ENCODE peak calls at places on chromosomes 16 and 17, in four cellular contexts. W is thoracic aorta, K is A673, S is hepatocyte. Z is an unnamed sample.

GRCh38 chr16:31427441-31428276 is 501 bp downstream of the COX6A2 start:
- DNase-seq in W (no peak), K (peak; percentile 26), S (peak; percentile 11), Z (peak; percentile 80)

GRCh38 chr16:3570420-3571062 is 6.7 kb downstream of the NLRC3 start:
- DNase-seq in K (no peak), W (no peak), S (no peak), Z (peak; percentile 1)

GRCh38 chr16:80936410-80936809 is 70.3 kb downstream of the CMC2 start:
- DNase-seq in S (no peak), W (no peak), K (peak; percentile 44), Z (no peak)

GRCh38 chr17:56739376-56739775 is 94.3 kb downstream of the C17orf67 start:
- DNase-seq in K (no peak), S (no peak), W (no peak), Z (no peak)

GRCh38 chr16:89319883-89320716 is 102.6 kb downstream of the ZNF778 start:
- DNase-seq in W (peak; percentile 64), S (peak; percentile 71), K (peak; percentile 55), Z (peak; percentile 79)

GRCh38 chr17:70366421-70366820 is 197.1 kb downstream of the KCNJ2 start:
- DNase-seq in W (no peak), K (no peak), S (no peak), Z (no peak)

GRCh38 chr17:39702901-39703893 is 3.3 kb downstream of the ERBB2 start:
- DNase-seq in W (no peak), S (no peak), K (no peak), Z (no peak)

GRCh38 chr16:65834680-65835079 is 531.8 kb upstream of the CDH5 start:
- DNase-seq in S (no peak), K (peak; percentile 61), W (no peak), Z (no peak)

GRCh38 chr17:57459286-57459915 is 203.1 kb downstream of the MSI2 start:
- DNase-seq in K (no peak), S (no peak), W (no peak), Z (no peak)

GRCh38 chr17:80694085-80694991 is 149.7 kb downstream of the RPTOR start:
- DNase-seq in K (no peak), S (no peak), W (no peak), Z (no peak)

GRCh38 chr16:86978445-86979030 is 338.7 kb downstream of the C16orf95 start:
- DNase-seq in S (no peak), W (no peak), K (no peak), Z (no peak)

GRCh38 chr17:36936455-36936934 is 780 bp upstream of the LHX1 start:
- DNase-seq in W (no peak), K (no peak), S (no peak), Z (peak; percentile 42)

GRCh38 chr16:789451-789850 is 1.0 kb downstream of the CHTF18 start:
- DNase-seq in K (no peak), S (no peak), W (no peak), Z (no peak)

GRCh38 chr16:49464877-49465504 is 91.4 kb downstream of the C16orf78 start:
- DNase-seq in W (no peak), K (no peak), S (peak; percentile 55), Z (no peak)

GRCh38 chr17:67280279-67280678 is 35.3 kb upstream of the HELZ start:
- DNase-seq in W (no peak), S (peak; percentile 18), K (no peak), Z (peak; percentile 76)

GRCh38 chr16:88451586-88452484 is 1.2 kb upstream of the ZFPM1 start:
- DNase-seq in K (peak; percentile 35), W (no peak), S (no peak), Z (no peak)

GRCh38 chr17:67520916-67521772 is 144.1 kb downstream of the PITPNC1 start:
- DNase-seq in W (no peak), K (no peak), S (no peak), Z (no peak)

GRCh38 chr17:70622382-70623260 is 453.3 kb downstream of the KCNJ2 start:
- DNase-seq in K (peak; percentile 62), W (no peak), S (peak; percentile 63), Z (peak; percentile 62)

GRCh38 chr16:85420501-85421337 is 192.4 kb upstream of the GSE1 start:
- DNase-seq in W (no peak), K (peak; percentile 73), S (peak; percentile 71), Z (peak; percentile 71)

GRCh38 chr17:80257716-80258213 is 2.9 kb upstream of the RNF213 start:
- DNase-seq in S (no peak), K (no peak), W (no peak), Z (no peak)

GRCh38 chr16:19289805-19290490 is 4.4 kb downstream of the CLEC19A start:
- DNase-seq in W (no peak), K (peak; percentile 14), S (no peak), Z (no peak)

GRCh38 chr17:76561332-76561731 is 21.5 kb downstream of the PRCD start:
- DNase-seq in K (peak; percentile 72), W (no peak), S (no peak), Z (no peak)

GRCh38 chr17:76560036-76560876 is 20.4 kb downstream of the PRCD start:
- DNase-seq in W (no peak), K (no peak), S (no peak), Z (no peak)

GRCh38 chr17:76562734-76563148 is 22.9 kb downstream of the PRCD start:
- DNase-seq in W (no peak), S (no peak), K (peak; percentile 86), Z (no peak)

GRCh38 chr17:76561799-76562268 is 22.0 kb downstream of the PRCD start:
- DNase-seq in W (no peak), K (no peak), S (no peak), Z (no peak)

GRCh38 chr17:76560877-76561221 is 21.0 kb downstream of the PRCD start:
- DNase-seq in K (no peak), S (no peak), W (no peak), Z (no peak)
- H3K4me3 ChIP-seq in K (peak overlapping the region; percentile 71), S (no peak overlapping the region), W (no peak overlapping the region), Z (peak overlapping the region; percentile 82)

DNA sequence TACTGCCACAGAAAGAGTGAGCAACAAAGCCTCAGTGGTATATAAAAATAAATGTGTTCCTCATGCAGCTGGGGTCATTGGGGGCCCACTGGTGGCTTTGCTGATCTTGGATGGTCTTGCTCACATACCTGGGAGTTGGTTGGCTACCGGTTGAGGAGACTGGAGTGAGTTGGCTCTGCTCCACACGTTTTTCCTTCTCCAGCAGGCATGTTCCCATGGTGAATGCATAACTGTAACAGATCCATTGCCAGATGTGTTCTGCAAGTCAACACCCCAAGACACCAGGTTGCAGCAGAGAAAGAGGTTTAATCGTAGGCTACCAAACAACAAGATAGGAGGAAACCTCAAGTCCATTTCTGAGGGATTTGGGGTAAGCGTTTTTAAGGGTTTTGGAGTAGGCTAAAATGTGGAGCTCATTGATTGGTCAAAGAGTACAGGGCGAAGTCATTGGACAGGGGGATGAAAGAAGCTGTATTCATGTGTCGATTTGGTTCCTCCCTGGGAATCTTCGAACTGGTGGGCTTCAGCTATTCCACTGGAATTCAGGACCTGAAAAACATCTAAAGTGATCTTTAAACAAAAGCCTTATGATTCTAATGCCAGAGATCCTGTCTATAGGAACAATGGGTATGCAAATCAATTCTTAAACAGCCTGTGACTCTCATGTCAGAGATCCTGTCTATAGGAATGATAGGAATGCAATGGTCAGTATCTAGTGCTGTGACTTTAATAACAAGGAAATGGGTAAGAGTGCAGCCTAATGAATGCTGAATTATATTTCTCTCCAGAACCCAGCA is 467.5 kb upstream of the C16orf82 start:
- DNase-seq in W (no peak), S (no peak), K (no peak), Z (no peak)
- H3K27ac ChIP-seq in W (no peak overlapping the region), S (no peak overlapping the region), K (no peak overlapping the region), Z (no peak overlapping the region)

GRCh38 chr17:48832491-48832890 is 1.7 kb downstream of the CALCOCO2 start:
- DNase-seq in W (no peak), S (no peak), K (no peak), Z (no peak)

GRCh38 chr17:48834973-48835372 is 4.1 kb downstream of the CALCOCO2 start:
- DNase-seq in S (no peak), K (no peak), W (no peak), Z (no peak)

GRCh38 chr17:48831549-48831883 is 681 bp downstream of the CALCOCO2 start:
- DNase-seq in K (no peak), S (no peak), W (no peak), Z (no peak)

GRCh38 chr17:48840441-48840840 is 9.6 kb downstream of the CALCOCO2 start:
- DNase-seq in K (no peak), W (no peak), S (no peak), Z (no peak)

GRCh38 chr17:48835971-48836370 is 5.1 kb downstream of the CALCOCO2 start:
- DNase-seq in K (no peak), S (no peak), W (no peak), Z (no peak)
- TF ChIP-seq CTCF in K (no peak), S (no peak), W (no peak), Z (no peak)

GRCh38 chr16:30186444-30186781 is 3.0 kb downstream of the CORO1A start:
- DNase-seq in K (no peak), W (no peak), S (no peak), Z (no peak)

GRCh38 chr16:30187556-30187865 is 4.1 kb downstream of the CORO1A start:
- DNase-seq in S (no peak), W (no peak), K (no peak), Z (no peak)

GRCh38 chr16:30185683-30186421 is 2.5 kb downstream of the CORO1A start:
- DNase-seq in K (no peak), W (no peak), S (no peak), Z (peak; percentile 76)

GRCh38 chr16:30187971-30188561 is 4.7 kb downstream of the CORO1A start:
- DNase-seq in S (no peak), W (no peak), K (no peak), Z (no peak)

DNA sequence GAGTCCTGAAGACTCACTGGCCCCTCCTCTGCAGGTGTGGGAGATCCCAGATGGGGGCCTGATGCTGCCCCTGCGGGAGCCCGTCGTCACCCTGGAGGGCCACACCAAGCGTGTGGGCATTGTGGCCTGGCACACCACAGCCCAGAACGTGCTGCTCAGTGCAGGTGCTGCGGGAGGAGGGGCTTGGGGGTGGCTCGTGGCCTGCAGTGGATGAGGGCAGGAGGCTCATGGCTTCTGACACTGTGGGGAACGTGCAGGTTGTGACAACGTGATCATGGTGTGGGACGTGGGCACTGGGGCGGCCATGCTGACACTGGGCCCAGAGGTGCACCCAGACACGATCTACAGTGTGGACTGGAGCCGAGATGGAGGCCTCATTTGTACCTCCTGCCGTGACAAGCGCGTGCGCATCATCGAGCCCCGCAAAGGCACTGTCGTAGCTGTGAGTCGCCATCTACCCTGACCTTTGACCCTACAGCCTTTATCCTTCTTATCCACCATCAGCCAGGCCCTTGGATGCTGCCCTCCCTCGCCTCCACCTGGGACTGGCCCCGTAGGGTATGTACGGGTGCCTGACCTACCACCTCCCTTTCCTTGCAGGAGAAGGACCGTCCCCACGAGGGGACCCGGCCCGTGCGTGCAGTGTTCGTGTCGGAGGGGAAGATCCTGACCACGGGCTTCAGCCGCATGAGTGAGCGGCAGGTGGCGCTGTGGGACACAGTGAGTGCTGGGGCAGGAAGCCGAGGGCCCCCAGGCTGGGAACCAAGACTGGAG is 3.6 kb downstream of the CORO1A start:
- DNase-seq in W (no peak), S (peak; percentile 69), K (peak; percentile 73), Z (peak; percentile 89)
- H3K4me3 ChIP-seq in W (peak overlapping the region; percentile 73), S (no peak overlapping the region), K (no peak overlapping the region), Z (peak overlapping the region; percentile 11)

GRCh38 chr16:68235105-68235881 is 634 bp downstream of the ESRP2 start:
- DNase-seq in K (no peak), S (peak; percentile 81), W (no peak), Z (peak; percentile 58)

GRCh38 chr16:68237243-68238028 is 1.5 kb upstream of the ESRP2 start:
- DNase-seq in S (peak; percentile 99), K (peak; percentile 99), W (peak; percentile 93), Z (peak; percentile 98)

GRCh38 chr16:68238029-68238345 is 2.1 kb upstream of the ESRP2 start:
- DNase-seq in K (no peak), S (no peak), W (no peak), Z (no peak)

GRCh38 chr16:68235882-68236803 is at the start of gene ESRP2:
- DNase-seq in K (no peak), S (peak; percentile 95), W (no peak), Z (peak; percentile 36)

GRCh38 chr16:68236804-68237242 is 896 bp upstream of the ESRP2 start:
- DNase-seq in S (no peak), W (no peak), K (no peak), Z (no peak)
- H3K27ac ChIP-seq in S (peak overlapping the region; percentile 100), W (peak overlapping the region; percentile 76), K (peak overlapping the region; percentile 81), Z (peak overlapping the region; percentile 90)